ENCODE peak calls at places on chromosome 12, in nine cellular contexts. R, C, J, S, U, H, T, A and K are unnamed samples.

GRCh38 chr12:109612975-109613502 is 39.4 kb downstream of the MVK start:
- DNase-seq in S (no peak), C (peak; percentile 55), A (peak; percentile 22), T (no peak), R (no peak), H (no peak), U (peak; percentile 19), J (peak; percentile 21), K (no peak)

GRCh38 chr12:20567413-20567812 is 127.7 kb upstream of the SLCO1C1 start:
- DNase-seq in C (no peak), H (no peak), S (no peak), J (peak; percentile 39), T (no peak), U (peak; percentile 7), R (peak; percentile 36), A (peak; percentile 49), K (no peak)

GRCh38 chr12:130017571-130018449 is 114.0 kb upstream of the TMEM132D start:
- DNase-seq in H (no peak), T (no peak), S (peak; percentile 80), A (peak; percentile 15), J (no peak), U (peak; percentile 33), C (no peak), R (no peak), K (no peak)

GRCh38 chr12:94147991-94148840 is at the start of gene PLXNC1:
- DNase-seq in R (peak; percentile 70), J (peak; percentile 78), H (peak; percentile 56), C (peak; percentile 79), T (peak; percentile 38), U (no peak), A (peak; percentile 73), S (peak; percentile 71), K (peak; percentile 47)

GRCh38 chr12:57462307-57463253 is 3.0 kb downstream of the GLI1 start:
- DNase-seq in R (peak; percentile 87), C (peak; percentile 99), J (peak; percentile 89), A (peak; percentile 80), S (peak; percentile 79), U (peak; percentile 88), H (peak; percentile 89), T (peak; percentile 83), K (peak; percentile 60)

GRCh38 chr12:31959701-31960391 is 631 bp downstream of the RESF1 start:
- DNase-seq in J (peak; percentile 66), A (peak; percentile 64), S (peak; percentile 72), C (peak; percentile 53), U (peak; percentile 50), H (peak; percentile 72), R (peak; percentile 77), T (peak; percentile 57), K (peak; percentile 44)

GRCh38 chr12:51972849-51973273 is 21.4 kb downstream of the ACVR1B start:
- DNase-seq in H (peak; percentile 46), R (no peak), C (no peak), J (peak; percentile 94), U (peak; percentile 67), S (peak; percentile 52), T (peak; percentile 32), A (peak; percentile 94), K (no peak)

GRCh38 chr12:103348935-103349334 is 146.8 kb downstream of the C12orf42 start:
- DNase-seq in J (no peak), A (no peak), C (no peak), H (no peak), R (no peak), S (no peak), T (no peak), U (no peak), K (no peak)

GRCh38 chr12:118312578-118312977 is 60.1 kb downstream of the TAOK3 start:
- DNase-seq in H (no peak), C (no peak), U (no peak), R (no peak), T (no peak), J (no peak), A (no peak), S (no peak), K (no peak)

GRCh38 chr12:80472912-80473500 is 29.0 kb downstream of the PTPRQ start:
- DNase-seq in H (no peak), T (no peak), A (peak; percentile 83), C (no peak), U (peak; percentile 69), J (peak; percentile 81), S (no peak), R (peak; percentile 71), K (peak; percentile 53)

GRCh38 chr12:50467441-50467840 is 37.3 kb upstream of the DIP2B start:
- DNase-seq in R (no peak), A (no peak), H (no peak), C (no peak), T (no peak), U (no peak), J (no peak), S (no peak), K (no peak)

GRCh38 chr12:132729541-132730320 is 19.1 kb downstream of the PGAM5 start:
- DNase-seq in S (no peak), A (no peak), H (no peak), J (no peak), R (no peak), U (peak; percentile 20), C (no peak), T (peak; percentile 86), K (no peak)

GRCh38 chr12:8912910-8913309 is 1.4 kb upstream of the PHC1 start:
- DNase-seq in J (no peak), H (no peak), T (no peak), U (no peak), A (no peak), R (peak; percentile 26), S (no peak), C (peak; percentile 14), K (peak; percentile 15)

GRCh38 chr12:79531547-79531946 is 159.2 kb downstream of the PAWR start:
- DNase-seq in A (peak; percentile 86), R (no peak), H (no peak), U (peak; percentile 34), J (peak; percentile 64), S (no peak), C (no peak), T (no peak), K (no peak)

GRCh38 chr12:120376009-120376408 is 7.0 kb upstream of the MSI1 start:
- DNase-seq in H (no peak), R (no peak), A (no peak), J (no peak), C (no peak), T (no peak), U (no peak), S (no peak), K (no peak)

GRCh38 chr12:121391619-121392324 is 8.1 kb upstream of the RNF34 start:
- DNase-seq in U (no peak), S (no peak), R (no peak), A (peak; percentile 83), J (peak; percentile 83), H (no peak), C (no peak), T (peak; percentile 33), K (peak; percentile 43)

GRCh38 chr12:56198836-56199235 is 9.6 kb upstream of the SMARCC2 start:
- DNase-seq in A (peak; percentile 20), C (no peak), R (no peak), T (no peak), J (peak; percentile 46), U (no peak), H (no peak), S (no peak), K (no peak)

GRCh38 chr12:108046633-108047032 is 82.5 kb upstream of the WSCD2 start:
- DNase-seq in H (no peak), C (no peak), T (no peak), J (no peak), R (no peak), S (no peak), U (no peak), A (no peak), K (no peak)

GRCh38 chr12:64825143-64826011 is 930 bp downstream of the TBC1D30 start:
- DNase-seq in R (peak; percentile 82), T (no peak), J (no peak), H (no peak), U (no peak), A (no peak), S (peak; percentile 47), C (peak; percentile 50), K (peak; percentile 28)

GRCh38 chr12:127711108-127711507 is 555.9 kb upstream of the TMEM132C start:
- DNase-seq in T (no peak), C (no peak), H (no peak), R (no peak), S (no peak), U (no peak), A (no peak), J (no peak), K (no peak)

GRCh38 chr12:68814490-68815231 is 6.7 kb downstream of the MDM2 start:
- DNase-seq in R (no peak), J (no peak), C (no peak), A (no peak), H (no peak), U (no peak), T (no peak), S (no peak), K (no peak)

GRCh38 chr12:95553202-95553943 is 2.1 kb upstream of the USP44 start:
- DNase-seq in H (no peak), T (no peak), A (no peak), R (no peak), U (no peak), J (no peak), C (no peak), S (no peak), K (no peak)

GRCh38 chr12:3090238-3091029 is 13.3 kb downstream of the TSPAN9 start:
- DNase-seq in T (no peak), C (no peak), H (no peak), A (no peak), J (no peak), U (no peak), R (no peak), S (no peak), K (no peak)

GRCh38 chr12:62446741-62447452 is 19.7 kb upstream of the MON2 start:
- DNase-seq in R (no peak), A (no peak), T (no peak), H (no peak), S (no peak), U (no peak), J (no peak), C (no peak), K (no peak)

GRCh38 chr12:13962699-13963098 is 18.7 kb downstream of the GRIN2B start:
- DNase-seq in C (no peak), A (no peak), R (no peak), U (peak; percentile 24), J (no peak), T (no peak), S (no peak), H (no peak), K (no peak)

GRCh38 chr12:65123435-65124063 is 2.4 kb upstream of the WIF1 start:
- DNase-seq in H (no peak), R (peak; percentile 58), S (no peak), U (peak; percentile 10), C (no peak), A (peak; percentile 31), J (peak; percentile 59), T (no peak), K (peak; percentile 20)

GRCh38 chr12:30643366-30643765 is 52.3 kb downstream of the IPO8 start:
- DNase-seq in R (no peak), H (no peak), S (no peak), A (peak; percentile 22), J (no peak), U (peak; percentile 58), C (no peak), T (no peak), K (no peak)

GRCh38 chr12:2354151-2354991 is 301.6 kb downstream of the CACNA1C start:
- DNase-seq in C (no peak), S (no peak), J (no peak), U (no peak), A (no peak), T (no peak), R (peak; percentile 91), H (no peak), K (no peak)

GRCh38 chr12:54378791-54379400 is 5.6 kb downstream of the ZNF385A start:
- DNase-seq in T (no peak), C (peak; percentile 91), H (peak; percentile 70), S (peak; percentile 50), J (peak; percentile 55), R (peak; percentile 44), A (peak; percentile 22), U (peak; percentile 58), K (no peak)

GRCh38 chr12:13234045-13234641 is 37.6 kb downstream of the EMP1 start:
- DNase-seq in T (peak; percentile 19), S (no peak), H (peak; percentile 41), U (peak; percentile 66), C (peak; percentile 43), A (peak; percentile 63), R (peak; percentile 24), J (peak; percentile 77), K (no peak)

GRCh38 chr12:122937622-122938091 is 28.6 kb downstream of the ABCB9 start:
- DNase-seq in R (no peak), T (no peak), H (no peak), S (no peak), U (no peak), A (no peak), J (peak; percentile 25), C (no peak), K (no peak)